ENCODE peak calls at places on chromosomes 1 and 21, in eight cellular contexts. X is GM12878, K is prostate gland, C is endothelial cell of umbilical vein, Z is K562, W is HCT116, H is GM23338, O is transverse colon. J is an unnamed sample.

GRCh38 chr1:25206201-25206600 is 26.1 kb downstream of the SYF2 start:
- DNase-seq in X (no peak), K (no peak), C (no peak), Z (no peak), W (no peak), H (no peak), O (no peak), J (no peak)

GRCh38 chr1:67738401-67738800 is 53.4 kb downstream of the GADD45A start:
- DNase-seq in X (no peak), K (no peak), C (no peak), Z (no peak), W (no peak), H (no peak), O (no peak), J (no peak)

GRCh38 chr1:6343506-6344405 is 49.8 kb downstream of the ACOT7 start:
- DNase-seq in X (no peak), K (peak; percentile 70), C (peak; percentile 67), Z (peak; percentile 80), W (peak; percentile 45), H (peak; percentile 90), O (peak; percentile 87), J (no peak)

GRCh38 chr1:31556481-31557006 is 19.8 kb upstream of the TINAGL1 start:
- DNase-seq in X (no peak), K (no peak), C (no peak), Z (no peak), W (no peak), H (no peak), O (no peak), J (no peak)

GRCh38 chr1:1875932-1876331 is 15.0 kb downstream of the GNB1 start:
- DNase-seq in X (no peak), K (no peak), C (no peak), Z (no peak), W (no peak), H (no peak), O (no peak), J (peak; percentile 20)

GRCh38 chr1:41355761-41356160 is 5.5 kb upstream of the FOXO6 start:
- DNase-seq in X (no peak), K (no peak), C (no peak), Z (no peak), W (no peak), H (no peak), O (no peak), J (peak; percentile 25)

GRCh38 chr21:27248791-27249190 is 281.9 kb upstream of the ADAMTS5 start:
- DNase-seq in X (no peak), K (no peak), C (no peak), Z (no peak), W (no peak), H (no peak), O (no peak), J (no peak)

GRCh38 chr1:61095127-61095812 is 12.9 kb downstream of the NFIA start:
- DNase-seq in X (no peak), K (no peak), C (no peak), Z (no peak), W (no peak), H (no peak), O (no peak), J (no peak)

GRCh38 chr1:181260271-181260670 is 171.8 kb downstream of the IER5 start:
- DNase-seq in X (no peak), K (no peak), C (no peak), Z (no peak), W (no peak), H (no peak), O (no peak), J (no peak)

GRCh38 chr1:80278936-80279335 is 1272.4 kb upstream of the ADGRL4 start:
- DNase-seq in X (no peak), K (no peak), C (no peak), Z (no peak), W (no peak), H (no peak), O (no peak), J (no peak)

GRCh38 chr21:17612023-17612564 is 607 bp downstream of the BTG3 start:
- DNase-seq in X (no peak), K (peak; percentile 25), C (no peak), Z (no peak), W (no peak), H (peak; percentile 70), O (peak; percentile 41), J (peak; percentile 87)

GRCh38 chr1:32255072-32256071 is 4.3 kb downstream of the LCK start:
- DNase-seq in X (no peak), K (no peak), C (no peak), Z (no peak), W (no peak), H (no peak), O (no peak), J (no peak)

GRCh38 chr1:237139732-237140131 is 97.7 kb downstream of the RYR2 start:
- DNase-seq in X (no peak), K (no peak), C (no peak), Z (no peak), W (no peak), H (no peak), O (no peak), J (no peak)

GRCh38 chr1:222182641-222183040 is 365.3 kb downstream of the HHIPL2 start:
- DNase-seq in X (no peak), K (no peak), C (no peak), Z (no peak), W (no peak), H (no peak), O (no peak), J (no peak)

GRCh38 chr1:14811573-14811972 is 213.1 kb downstream of the KAZN start:
- DNase-seq in X (no peak), K (no peak), C (no peak), Z (no peak), W (no peak), H (no peak), O (no peak), J (no peak)

GRCh38 chr1:14808768-14809167 is 210.3 kb downstream of the KAZN start:
- DNase-seq in X (no peak), K (no peak), C (no peak), Z (no peak), W (no peak), H (no peak), O (no peak), J (no peak)

GRCh38 chr1:14809186-14809981 is 210.9 kb downstream of the KAZN start:
- DNase-seq in X (no peak), K (no peak), C (no peak), Z (no peak), W (no peak), H (no peak), O (no peak), J (no peak)

GRCh38 chr1:14812189-14812588 is 213.7 kb downstream of the KAZN start:
- DNase-seq in X (no peak), K (no peak), C (no peak), Z (no peak), W (no peak), H (no peak), O (no peak), J (no peak)

DNA sequence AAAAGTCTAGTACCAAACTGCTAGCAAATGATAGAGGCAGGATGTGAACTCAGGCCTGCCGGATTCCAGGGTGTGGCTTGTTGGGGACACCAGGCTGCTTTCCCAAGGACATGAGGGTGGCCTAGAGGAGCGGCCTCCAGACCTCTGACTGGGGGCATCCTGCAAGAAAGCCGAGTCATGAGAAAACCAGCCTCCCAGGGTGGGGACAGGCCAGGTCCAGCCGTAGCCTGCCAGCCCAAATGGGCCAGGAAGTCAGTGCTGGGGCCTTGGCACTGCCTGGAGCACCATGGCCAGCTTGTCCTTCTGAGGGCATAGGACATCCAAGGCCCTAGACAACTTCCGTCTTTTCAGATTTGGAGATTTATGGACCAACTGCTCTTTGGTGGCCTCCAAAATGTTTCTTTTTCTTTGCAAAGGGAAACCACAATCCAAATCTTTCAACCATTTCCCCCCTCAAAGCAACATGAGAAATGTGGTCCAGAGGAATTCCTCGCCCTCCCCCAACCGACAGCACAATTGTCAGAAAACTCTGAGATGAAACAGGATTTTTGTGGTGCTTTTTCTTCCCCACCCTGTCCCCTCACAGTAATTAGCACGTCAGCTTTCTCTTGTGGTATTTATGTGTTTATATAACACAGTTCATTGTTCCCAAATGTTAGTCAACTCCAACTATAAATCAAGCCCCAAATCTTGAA is 212.3 kb downstream of the KAZN start:
- DNase-seq in X (no peak), K (no peak), C (no peak), Z (no peak), W (no peak), H (no peak), O (no peak), J (peak; percentile 89)
- TF ChIP-seq POLR2AphosphoS5 in X (no peak), K (no peak), C (no peak), Z (no peak), W (no peak), H (no peak), O (peak; percentile 9), J (peak; percentile 84)

DNA sequence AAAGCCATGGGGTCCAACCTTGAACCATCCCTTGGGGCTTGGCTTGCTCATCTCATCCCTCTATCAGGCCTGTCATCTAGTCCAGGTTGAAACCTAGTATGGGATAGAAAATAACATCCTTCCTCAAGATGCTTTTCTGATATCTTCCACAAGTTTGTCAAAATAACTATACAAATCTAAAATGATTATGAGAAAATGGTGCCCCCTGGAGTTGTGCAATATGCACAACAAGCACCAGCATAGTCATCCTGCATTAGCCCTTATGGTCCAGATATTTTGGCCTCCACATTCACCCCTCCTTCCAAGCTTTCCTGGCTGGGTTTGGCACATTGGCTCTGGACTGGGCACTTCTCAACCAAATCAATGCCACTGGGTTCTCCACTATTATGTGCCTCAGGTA is 101.2 kb downstream of the TBX19 start:
- DNase-seq in X (no peak), K (no peak), C (no peak), Z (no peak), W (no peak), H (no peak), O (no peak), J (no peak)
- TF ChIP-seq CTCF in X (no peak), K (no peak), C (no peak), Z (peak; percentile 25), W (peak; percentile 51), H (no peak), O (no peak), J (no peak)

GRCh38 chr21:15826908-15827601 is 97.3 kb downstream of the USP25 start:
- DNase-seq in X (no peak), K (no peak), C (no peak), Z (no peak), W (no peak), H (no peak), O (no peak), J (no peak)
- TF ChIP-seq POLR2AphosphoS5 in X (no peak), K (no peak), C (no peak), Z (no peak), W (no peak), H (no peak), O (no peak), J (no peak)

GRCh38 chr1:220787069-220787614 is 429 bp downstream of the MTARC1 start:
- DNase-seq in X (no peak), K (peak; percentile 69), C (no peak), Z (no peak), W (peak; percentile 51), H (peak; percentile 75), O (peak; percentile 80), J (peak; percentile 85)
- TF ChIP-seq CTCF in X (no peak), K (no peak), C (no peak), Z (no peak), W (no peak), H (no peak), O (no peak), J (no peak)

GRCh38 chr1:22963044-22963677 is 9.5 kb downstream of the LACTBL1 start:
- DNase-seq in X (no peak), K (no peak), C (no peak), Z (no peak), W (no peak), H (no peak), O (no peak), J (peak; percentile 45)
- TF ChIP-seq POLR2AphosphoS5 in X (no peak), K (no peak), C (no peak), Z (no peak), W (no peak), H (no peak), O (no peak), J (no peak)

J was measured in spleen.